ENCODE peak calls at places on chromosomes 4 and X, in six cellular contexts. N, Y, C, U, J and F are unnamed samples. For H3K36me3 and H3K27me3, the result is how much of the 10 kb centered on the place peaks cover.

GRCh38 chr4:10623862-10624261 is 60.7 kb downstream of the CLNK start:
- DNase-seq in N (no peak), Y (no peak), C (no peak), U (no peak), J (no peak), F (no peak)

GRCh38 chr4:3372264-3372932 is 69.4 kb upstream of the HGFAC start:
- DNase-seq in N (no peak), Y (no peak), C (no peak), U (no peak), J (peak), F (no peak)

GRCh38 chrX:131199086-131199485 is 90.0 kb downstream of the IGSF1 start:
- DNase-seq in N (no peak), Y (no peak), C (no peak), U (no peak), J (no peak), F (no peak)

GRCh38 chr4:88017516-88018302 is 10.3 kb downstream of the PKD2 start:
- DNase-seq in N (peak), Y (no peak), C (no peak), U (peak), J (no peak), F (no peak)

GRCh38 chrX:87805829-87806490 is 288.4 kb downstream of the KLHL4 start:
- DNase-seq in N (no peak), Y (no peak), C (no peak), U (no peak), J (no peak), F (no peak)

GRCh38 chr4:99927566-99927965 is 18.9 kb downstream of the DNAJB14 start:
- DNase-seq in N (peak), Y (no peak), C (no peak), U (no peak), J (no peak), F (no peak)

GRCh38 chr4:167274346-167274745 is 40.1 kb upstream of the SPOCK3 start:
- DNase-seq in N (peak), Y (no peak), C (no peak), U (no peak), J (no peak), F (no peak)

GRCh38 chrX:70476934-70477733 is 32.5 kb downstream of the DLG3 start:
- DNase-seq in N (peak), Y (peak), C (no peak), U (peak), J (no peak), F (peak)

GRCh38 chr4:163331629-163332360 is 601 bp downstream of the NPY1R start:
- DNase-seq in N (peak), Y (no peak), C (no peak), U (no peak), J (no peak), F (peak)

GRCh38 chr4:130563185-130563890 is 1467.4 kb downstream of the C4orf33 start:
- DNase-seq in N (peak), Y (no peak), C (no peak), U (peak), J (peak), F (peak)

GRCh38 chrX:79270401-79270800 is 96.7 kb downstream of the ITM2A start:
- DNase-seq in N (no peak), Y (no peak), C (peak), U (no peak), J (no peak), F (peak)

GRCh38 chr4:70365479-70365878 is 4.9 kb downstream of the SMR3A start:
- DNase-seq in N (no peak), Y (no peak), C (no peak), U (no peak), J (no peak), F (no peak)

GRCh38 chr4:8532245-8532781 is 47.9 kb upstream of the GPR78 start:
- DNase-seq in N (no peak), Y (no peak), C (no peak), U (no peak), J (no peak), F (no peak)

GRCh38 chr4:38071801-38072567 is 111.8 kb downstream of the PTTG2 start:
- DNase-seq in N (peak), Y (peak), C (no peak), U (no peak), J (no peak), F (peak)

GRCh38 chrX:11386001-11386523 is 92.8 kb downstream of the AMELX start:
- DNase-seq in N (peak), Y (no peak), C (no peak), U (peak), J (no peak), F (no peak)

GRCh38 chr4:131613086-131613823 is 1535.8 kb upstream of the PCDH10 start:
- DNase-seq in N (peak), Y (no peak), C (no peak), U (no peak), J (no peak), F (no peak)

GRCh38 chrX:12383196-12383595 is 244.9 kb downstream of the FRMPD4 start:
- DNase-seq in N (no peak), Y (no peak), C (no peak), U (no peak), J (no peak), F (no peak)

GRCh38 chrX:153627675-153628111 is 19.3 kb upstream of the DUSP9 start:
- DNase-seq in N (no peak), Y (peak), C (no peak), U (no peak), J (no peak), F (no peak)

GRCh38 chr4:54446556-54446955 is 211.2 kb upstream of the KIT start:
- DNase-seq in N (no peak), Y (no peak), C (no peak), U (no peak), J (no peak), F (no peak)

GRCh38 chr4:62940229-62940628 is 1469.0 kb downstream of the TECRL start:
- DNase-seq in N (no peak), Y (no peak), C (no peak), U (no peak), J (no peak), F (no peak)

GRCh38 chr4:76904646-76905190 is 6.8 kb upstream of the SOWAHB start:
- DNase-seq in N (no peak), Y (no peak), C (no peak), U (no peak), J (no peak), F (no peak)

GRCh38 chr4:6095023-6095817 is 77.0 kb upstream of the C4orf50 start:
- DNase-seq in N (no peak), Y (no peak), C (no peak), U (no peak), J (no peak), F (no peak)

GRCh38 chr4:7062816-7063215 is 5.0 kb downstream of the GRPEL1 start:
- DNase-seq in N (no peak), Y (no peak), C (no peak), U (no peak), J (no peak), F (no peak)

GRCh38 chr4:40865696-40866095 is 115.9 kb downstream of the NSUN7 start:
- DNase-seq in N (peak), Y (no peak), C (no peak), U (no peak), J (no peak), F (no peak)

GRCh38 chrX:12360389-12360788 is 222.1 kb downstream of the FRMPD4 start:
- DNase-seq in N (peak), Y (no peak), C (no peak), U (peak), J (no peak), F (no peak)

GRCh38 chr4:26779674-26780073 is 81.0 kb upstream of the STIM2 start:
- DNase-seq in N (peak), Y (no peak), C (no peak), U (no peak), J (no peak), F (peak)

GRCh38 chr4:48483777-48484493 is 792 bp downstream of the SLC10A4 start:
- DNase-seq in N (no peak), Y (no peak), C (no peak), U (no peak), J (no peak), F (no peak)

DNA sequence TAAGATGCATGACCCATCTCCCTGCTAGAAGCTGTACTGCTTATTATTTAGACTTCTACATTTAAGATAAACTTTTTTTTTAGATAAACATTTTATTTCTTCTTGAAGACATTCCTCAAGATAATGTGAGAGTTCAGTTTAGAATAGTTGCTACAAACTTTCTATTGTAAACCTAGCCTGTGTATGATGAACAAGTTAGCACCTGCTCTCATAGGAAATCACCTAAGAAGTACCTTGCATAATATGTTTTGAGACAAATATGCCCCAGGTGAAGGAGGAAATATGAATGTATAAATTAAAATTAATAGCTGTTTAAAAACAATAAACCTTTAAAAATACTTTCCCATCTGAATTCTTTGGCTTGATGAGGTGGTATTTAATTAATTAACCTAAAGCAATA is 35.6 kb downstream of the RASGEF1B start:
- DNase-seq in N (no peak), Y (no peak), C (no peak), U (no peak), J (no peak), F (no peak)
- H3K36me3 ChIP-seq in N (under half), Y (under half), C (under half), U (under half), J (half or more), F (half or more)

GRCh38 chrX:42459735-42460134 is 318.2 kb downstream of the PPP1R2C start:
- DNase-seq in N (no peak), Y (no peak), C (no peak), U (no peak), J (no peak), F (no peak)
- H3K27me3 ChIP-seq in N (under half), Y (under half), C (under half), U (under half), J (under half), F (under half)

GRCh38 chr4:872241-872981 is 46.5 kb upstream of the CPLX1 start:
- DNase-seq in N (no peak), Y (no peak), C (no peak), U (no peak), J (no peak), F (no peak)
- H3K36me3 ChIP-seq in N (under half), Y (under half), C (under half), U (under half), J (half or more), F (half or more)

DNA sequence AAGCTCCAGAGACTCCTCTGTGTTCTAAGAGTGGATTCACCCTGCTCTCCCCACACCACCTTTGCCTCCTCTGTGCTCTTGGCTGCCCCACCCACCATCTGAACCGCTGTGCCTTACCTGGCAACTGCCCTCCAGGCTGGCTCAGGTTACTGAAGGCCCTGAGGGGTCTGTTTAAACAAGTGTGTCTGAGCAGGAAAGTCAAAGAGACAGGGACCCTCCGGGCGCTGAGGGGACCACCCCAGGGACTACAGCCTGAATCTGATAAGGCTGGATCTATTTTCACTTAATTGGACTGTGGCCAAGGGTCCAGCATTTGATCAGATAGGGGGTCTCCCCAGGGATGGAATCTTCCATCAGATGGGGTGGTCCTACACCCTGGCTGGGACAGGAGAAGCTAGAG is 10.4 kb upstream of the MSX1 start:
- DNase-seq in N (no peak), Y (no peak), C (no peak), U (no peak), J (no peak), F (no peak)
- H3K27me3 ChIP-seq in N (under half), Y (under half), C (under half), U (under half), J (under half), F (half or more)